ENCODE peak calls at places on chromosomes 12 and 14, in nine cellular contexts. Q is GM12864; X is GM12878; G is AG10803; Z is activated CD8-positive, alpha-beta T cell treated with anti-CD3 and anti-CD28 coated beads, Interleukin-2, amount 10 ng/mL, durations not matched to agents 7 days and 5 days; T is M059J; L is mesendoderm; F is activated CD4-positive, alpha-beta T cell treated with anti-CD3 and anti-CD28 coated beads, Interleukin-2, amount 10 ng/mL, durations not matched to agents 7 days and 5 days; H is hypothalamus. M is an unnamed sample.
A peak's percentile ranks its signal among the peaks of the same experiment; 100 is the strongest.

GRCh38 chr12:121532503-121533390 is 48.1 kb downstream of the KDM2B start:
- DNase-seq in Q (no peak), L (no peak), X (no peak), G (peak; percentile 83), H (no peak), Z (no peak), T (no peak), F (no peak), M (no peak)

GRCh38 chr14:63598821-63599220 is 42.9 kb downstream of the WDR89 start:
- DNase-seq in Q (no peak), X (no peak), T (no peak), H (no peak), F (no peak), G (no peak), L (no peak), Z (no peak), M (no peak)

GRCh38 chr12:2613674-2614073 is 181.1 kb upstream of the FKBP4 start:
- DNase-seq in F (no peak), Z (no peak), G (peak; percentile 95), T (peak; percentile 95), H (no peak), Q (no peak), X (peak; percentile 15), L (no peak), M (peak; percentile 97)

GRCh38 chr14:69501362-69501964 is 16.9 kb downstream of the PLEKHD1 start:
- DNase-seq in H (peak; percentile 48), L (no peak), T (no peak), Q (no peak), X (no peak), F (no peak), G (no peak), Z (no peak), M (no peak)

GRCh38 chr12:40502322-40502721 is 189.9 kb upstream of the CNTN1 start:
- DNase-seq in F (no peak), L (peak; percentile 11), Q (no peak), G (no peak), H (no peak), X (no peak), T (no peak), Z (no peak), M (no peak)

GRCh38 chr12:70249903-70250302 is 6.7 kb downstream of the CNOT2 start:
- DNase-seq in G (no peak), X (no peak), L (no peak), F (no peak), Q (no peak), Z (no peak), H (no peak), T (no peak), M (no peak)

GRCh38 chr14:100237735-100238418 is 1.1 kb upstream of the YY1 start:
- DNase-seq in Q (no peak), L (peak; percentile 68), Z (peak; percentile 68), H (peak; percentile 48), T (peak; percentile 56), X (no peak), G (peak; percentile 38), F (peak; percentile 53), M (peak; percentile 27)

GRCh38 chr12:42643881-42644579 is 54.5 kb upstream of the PRICKLE1 start:
- DNase-seq in Z (no peak), X (no peak), L (peak; percentile 28), Q (no peak), G (no peak), F (no peak), H (no peak), T (peak; percentile 83), M (no peak)

GRCh38 chr14:61461808-61462275 is 140.5 kb downstream of the PRKCH start:
- DNase-seq in T (peak; percentile 79), X (no peak), L (peak; percentile 71), Q (no peak), G (peak; percentile 74), F (peak; percentile 67), Z (peak; percentile 62), H (peak; percentile 10), M (peak; percentile 76)

GRCh38 chr12:96224219-96224615 is 30.0 kb downstream of the ELK3 start:
- DNase-seq in H (no peak), T (no peak), G (no peak), Z (no peak), X (no peak), L (no peak), Q (no peak), F (no peak), M (no peak)

GRCh38 chr14:33280646-33281045 is 342.0 kb downstream of the NPAS3 start:
- DNase-seq in Z (no peak), F (no peak), T (peak; percentile 56), X (no peak), Q (no peak), G (peak; percentile 20), L (no peak), H (no peak), M (no peak)

GRCh38 chr12:38761636-38762342 is 143.6 kb downstream of the CPNE8 start:
- DNase-seq in L (no peak), Z (no peak), X (no peak), F (no peak), G (no peak), H (no peak), T (no peak), Q (no peak), M (no peak)

GRCh38 chr14:50342211-50343080 is 30.3 kb downstream of the DMAC2L start:
- DNase-seq in G (peak; percentile 94), Z (peak; percentile 71), Q (no peak), X (no peak), H (peak; percentile 39), F (peak; percentile 62), T (peak; percentile 90), L (peak; percentile 81), M (peak; percentile 74)

GRCh38 chr12:86233126-86233525 is 23.1 kb downstream of the MGAT4C start:
- DNase-seq in H (no peak), Q (no peak), X (no peak), Z (no peak), F (no peak), T (peak; percentile 18), G (no peak), L (no peak), M (no peak)

GRCh38 chr14:71004481-71004880 is 97.2 kb downstream of the PCNX1 start:
- DNase-seq in L (no peak), G (no peak), F (no peak), X (no peak), Z (no peak), Q (no peak), H (no peak), T (peak; percentile 26), M (no peak)

GRCh38 chr14:42378274-42378673 is 771.6 kb downstream of the LRFN5 start:
- DNase-seq in L (peak; percentile 50), T (no peak), G (no peak), F (no peak), Q (no peak), H (no peak), Z (no peak), X (no peak), M (no peak)

GRCh38 chr14:74508844-74509428 is 15.4 kb downstream of the ISCA2 start:
- DNase-seq in F (no peak), Z (no peak), Q (no peak), G (no peak), H (no peak), T (no peak), X (no peak), L (no peak), M (no peak)

GRCh38 chr14:35342160-35343010 is 50.2 kb downstream of the PSMA6 start:
- DNase-seq in F (no peak), L (no peak), Q (no peak), X (no peak), T (peak; percentile 60), Z (no peak), G (peak; percentile 67), H (no peak), M (no peak)

GRCh38 chr14:93105362-93105761 is 10.4 kb downstream of the ITPK1 start:
- DNase-seq in L (no peak), H (no peak), Q (no peak), G (peak; percentile 82), Z (no peak), X (no peak), T (peak; percentile 77), F (no peak), M (no peak)

GRCh38 chr12:56160160-56160763 is 2.1 kb downstream of the MYL6 start:
- DNase-seq in H (no peak), Z (peak; percentile 83), F (peak; percentile 80), T (peak; percentile 35), L (peak; percentile 21), G (no peak), X (no peak), Q (no peak), M (peak; percentile 38)

GRCh38 chr12:68871899-68872298 is 61.1 kb downstream of the CPM start:
- DNase-seq in Z (no peak), L (peak; percentile 55), T (peak; percentile 28), F (no peak), G (no peak), X (no peak), Q (peak; percentile 8), H (no peak), M (no peak)

GRCh38 chr14:54425068-54425467 is 16.1 kb downstream of the CNIH1 start:
- DNase-seq in H (no peak), L (no peak), G (no peak), T (no peak), F (no peak), X (no peak), Q (no peak), Z (no peak), M (no peak)

GRCh38 chr12:28023156-28023887 is 50.8 kb upstream of the PTHLH start:
- DNase-seq in X (no peak), L (no peak), G (peak; percentile 92), H (no peak), Q (no peak), F (no peak), Z (no peak), T (peak; percentile 99), M (peak; percentile 92)

GRCh38 chr12:118103601-118104382 is at the start of gene VSIG10:
- DNase-seq in Z (peak; percentile 41), X (no peak), Q (no peak), T (peak; percentile 82), H (peak; percentile 57), G (peak; percentile 59), F (peak; percentile 12), L (peak; percentile 85), M (peak; percentile 50)

GRCh38 chr12:104520242-104520900 is 63.6 kb downstream of the CHST11 start:
- DNase-seq in G (no peak), T (peak; percentile 22), H (no peak), L (peak; percentile 73), Q (no peak), F (no peak), X (peak; percentile 75), Z (no peak), M (no peak)

M was measured in HFFc6.